ENCODE peak calls at places on chromosomes 1 and 21, in eight cellular contexts. Z is A549, C is neural progenitor cell, D is right lobe of liver, X is adrenal gland, S is right atrium auricular region, K is H1, J is cardiac muscle cell. U is an unnamed sample.

GRCh38 chr1:150568567-150568966 is 10.8 kb downstream of the MCL1 start:
- DNase-seq in D (no peak), J (no peak), Z (no peak), X (no peak), K (no peak), S (no peak), C (peak; percentile 38), U (no peak)

GRCh38 chr1:21570528-21570875 is 61.3 kb downstream of the ALPL start:
- DNase-seq in D (no peak), X (no peak), K (no peak), Z (no peak), J (no peak), C (no peak), S (no peak), U (no peak)

GRCh38 chr1:98054367-98054701 is 133.5 kb upstream of the DPYD start:
- DNase-seq in J (no peak), K (no peak), Z (no peak), C (no peak), D (no peak), X (no peak), S (no peak), U (no peak)

GRCh38 chr21:37862536-37862935 is 53.7 kb downstream of the KCNJ6 start:
- DNase-seq in K (peak; percentile 36), D (no peak), C (peak; percentile 65), X (no peak), J (peak; percentile 72), Z (peak; percentile 31), S (no peak), U (no peak)

GRCh38 chr1:116667577-116668105 is at the start of gene IGSF3:
- DNase-seq in C (peak; percentile 93), X (peak; percentile 74), S (peak; percentile 69), J (peak; percentile 89), Z (peak; percentile 59), D (peak; percentile 64), K (peak; percentile 85), U (peak; percentile 46)

GRCh38 chr1:216310776-216311175 is 112.5 kb downstream of the USH2A start:
- DNase-seq in D (peak; percentile 44), K (peak; percentile 67), C (peak; percentile 78), Z (no peak), S (no peak), J (peak; percentile 69), X (peak; percentile 24), U (no peak)

GRCh38 chr1:25644962-25645361 is 28.4 kb downstream of the MAN1C1 start:
- DNase-seq in J (no peak), X (no peak), S (peak; percentile 0), K (peak; percentile 45), C (no peak), Z (no peak), D (no peak), U (no peak)

GRCh38 chr1:89429062-89429461 is 65.2 kb downstream of the GBP6 start:
- DNase-seq in S (no peak), X (no peak), C (no peak), D (no peak), Z (no peak), K (no peak), J (no peak), U (no peak)

GRCh38 chr1:81834921-81835698 is 34.4 kb downstream of the ADGRL2 start:
- DNase-seq in K (no peak), Z (no peak), S (no peak), C (peak; percentile 33), D (no peak), X (no peak), J (no peak), U (no peak)

GRCh38 chr1:43861985-43862735 is 71.4 kb upstream of the ARTN start:
- DNase-seq in K (no peak), J (peak; percentile 68), X (no peak), Z (no peak), D (no peak), S (no peak), C (no peak), U (no peak)

GRCh38 chr1:27555700-27556424 is 48.1 kb downstream of the AHDC1 start:
- DNase-seq in D (no peak), J (no peak), C (no peak), K (no peak), Z (no peak), S (no peak), X (peak; percentile 55), U (no peak)

GRCh38 chr1:119290297-119290696 is 78.3 kb upstream of the HAO2 start:
- DNase-seq in Z (no peak), J (no peak), D (no peak), C (no peak), S (no peak), K (no peak), X (no peak), U (no peak)

GRCh38 chr1:119293777-119294176 is 74.8 kb upstream of the HAO2 start:
- DNase-seq in S (no peak), J (no peak), X (peak; percentile 30), Z (no peak), C (no peak), D (no peak), K (no peak), U (no peak)

GRCh38 chr1:119291611-119292206 is 76.9 kb upstream of the HAO2 start:
- DNase-seq in J (no peak), D (no peak), S (no peak), X (no peak), C (no peak), K (no peak), Z (no peak), U (no peak)

GRCh38 chr1:119294728-119295127 is 73.9 kb upstream of the HAO2 start:
- DNase-seq in J (no peak), X (no peak), D (no peak), C (peak; percentile 28), Z (no peak), S (no peak), K (no peak), U (no peak)

DNA sequence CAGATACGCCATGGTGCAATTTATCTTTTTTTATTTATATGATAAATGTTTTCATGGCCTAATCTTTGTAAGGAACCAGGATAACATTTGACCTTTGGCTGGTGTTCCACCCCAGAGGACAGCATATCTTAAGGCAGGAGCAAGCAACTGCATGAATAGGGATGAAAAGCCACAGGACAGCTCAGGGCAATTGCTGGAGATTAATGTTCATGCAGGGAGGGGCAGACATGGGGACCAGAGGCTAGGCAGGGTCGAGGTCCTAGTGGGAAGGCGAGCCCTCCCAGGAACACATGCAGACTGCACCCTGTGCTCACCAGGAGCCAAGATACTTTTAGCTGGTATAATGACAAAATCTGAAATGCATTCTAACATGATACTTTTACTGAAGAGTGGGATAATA is 74.4 kb upstream of the HAO2 start:
- DNase-seq in D (no peak), K (no peak), X (no peak), J (no peak), Z (no peak), S (no peak), C (no peak), U (no peak)
- H3K4me3 ChIP-seq in D (no peak overlapping the region), K (no peak overlapping the region), X (no peak overlapping the region), J (no peak overlapping the region), Z (no peak overlapping the region), S (no peak overlapping the region), C (no peak overlapping the region), U (no peak overlapping the region)

DNA sequence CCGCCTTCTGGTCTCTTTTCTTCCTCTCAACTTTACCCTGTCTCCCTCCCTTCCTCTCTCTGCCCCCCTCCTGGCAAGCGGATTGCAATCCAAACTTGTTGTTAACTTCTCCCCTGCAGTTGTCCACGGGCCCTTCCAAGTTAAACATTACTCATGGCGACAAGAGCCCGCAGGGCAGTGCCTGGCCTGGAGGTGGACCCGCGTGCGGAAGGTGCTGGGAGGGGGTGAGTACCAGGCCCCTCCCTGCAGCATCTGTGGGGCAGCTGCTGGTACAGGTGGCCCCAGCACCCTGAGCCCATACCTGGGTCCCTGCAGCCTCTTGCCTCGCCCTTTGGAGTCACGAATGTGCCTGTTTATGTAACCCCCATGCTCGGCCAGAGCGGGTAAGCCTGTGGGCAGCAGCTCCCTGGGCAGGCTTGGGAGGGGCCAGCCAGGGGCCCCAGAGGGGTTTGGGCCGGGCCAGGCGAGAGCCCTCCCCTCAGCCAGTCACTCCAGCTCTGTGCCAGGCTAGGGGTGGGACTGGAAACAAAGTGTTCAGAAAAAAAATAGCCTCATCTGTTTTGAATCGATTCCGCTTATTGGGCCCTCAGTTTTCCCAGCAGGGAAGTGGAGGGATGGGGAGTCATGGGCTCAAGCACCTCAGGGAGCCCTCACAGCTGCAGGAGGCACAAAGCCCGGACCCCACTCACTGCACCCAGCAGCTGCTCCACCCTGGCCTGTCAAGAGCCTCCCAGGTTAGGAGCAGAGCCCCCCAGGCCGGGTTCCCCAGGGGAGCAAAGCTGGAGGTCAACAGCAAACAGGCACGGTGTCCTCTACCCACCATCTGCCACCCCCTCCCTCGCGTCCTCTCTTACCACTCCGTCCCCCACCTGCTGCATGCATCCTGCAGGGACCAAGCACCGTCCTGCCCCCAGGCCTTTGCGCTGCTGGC is 14.0 kb upstream of the FAAP20 start:
- DNase-seq in C (no peak), Z (peak; percentile 74), J (no peak), K (no peak), S (peak; percentile 89), D (peak; percentile 93), X (no peak), U (no peak)
- TF ChIP-seq CTCF in C (no peak), Z (no peak), J (no peak), K (no peak), S (no peak), D (no peak), X (no peak), U (no peak)

DNA sequence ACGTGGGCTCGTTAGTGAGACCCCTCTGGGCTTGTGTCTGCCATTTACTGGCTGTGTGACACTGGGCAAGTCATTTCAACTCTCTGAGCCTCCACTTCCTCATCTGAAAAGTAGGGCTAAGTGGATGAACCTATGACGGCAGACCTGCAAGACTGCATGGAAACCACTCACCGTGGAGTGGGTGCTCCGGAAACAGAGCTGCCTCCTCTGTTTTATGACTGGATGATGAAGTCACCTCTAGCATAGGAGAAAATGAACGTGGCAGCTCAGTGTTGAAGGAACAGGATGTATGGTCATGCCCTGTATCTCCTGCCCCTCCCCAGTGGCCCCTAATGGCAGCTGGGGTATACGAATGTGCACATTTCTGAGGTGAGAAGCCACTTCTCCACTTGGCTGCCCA is 40.5 kb downstream of the STPG1 start:
- DNase-seq in C (no peak), J (no peak), Z (no peak), K (no peak), D (no peak), S (no peak), X (no peak), U (no peak)
- H3K27ac ChIP-seq in C (no peak overlapping the region), J (no peak overlapping the region), Z (peak overlapping the region; percentile 81), K (no peak overlapping the region), D (no peak overlapping the region), S (no peak overlapping the region), X (no peak overlapping the region), U (no peak overlapping the region)

GRCh38 chr21:15592271-15592860 is 137.4 kb upstream of the USP25 start:
- DNase-seq in D (no peak), S (no peak), K (no peak), J (peak; percentile 49), X (no peak), C (peak; percentile 25), Z (peak; percentile 15), U (no peak)

DNA sequence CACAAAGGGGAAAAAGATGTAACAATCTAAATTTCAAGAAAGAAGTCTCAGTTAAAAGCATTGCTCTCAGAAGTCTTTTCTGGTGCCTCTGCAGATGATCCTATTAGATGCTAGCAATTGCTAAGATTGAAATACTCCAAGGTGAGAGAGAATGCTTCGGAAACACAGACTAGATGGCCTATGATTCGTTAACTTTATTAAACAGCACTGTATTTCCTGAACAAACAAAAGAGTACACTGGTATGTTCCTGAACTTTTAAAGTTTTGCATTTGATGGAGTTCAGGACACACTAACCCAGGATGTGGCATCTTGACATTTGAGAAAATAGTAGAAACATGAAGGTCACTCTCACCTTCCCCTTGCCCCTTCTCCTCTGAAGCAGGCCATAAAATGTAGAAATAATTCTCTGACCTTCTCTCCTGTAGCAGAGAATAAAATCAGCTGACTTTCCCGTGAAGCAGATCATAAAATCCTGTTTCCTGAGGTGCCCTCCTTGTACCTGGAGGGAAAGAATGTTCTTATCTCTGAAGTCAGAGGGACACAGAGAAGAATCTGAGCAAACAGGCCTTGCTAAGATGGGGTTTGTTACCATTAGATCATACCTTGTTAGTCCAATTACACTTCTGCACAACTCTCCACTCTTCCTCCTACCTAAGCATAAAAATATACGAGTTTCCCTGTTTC is 142.9 kb upstream of the USP25 start:
- DNase-seq in K (no peak), Z (no peak), J (no peak), S (no peak), D (no peak), X (no peak), C (no peak), U (no peak)
- H3K4me3 ChIP-seq in K (no peak overlapping the region), Z (no peak overlapping the region), J (no peak overlapping the region), S (no peak overlapping the region), D (no peak overlapping the region), X (no peak overlapping the region), C (no peak overlapping the region), U (no peak overlapping the region)

U was measured in dorsolateral prefrontal cortex.